ENCODE peak calls at places on chromosomes 16 and 17, in five cellular contexts. Z is endodermal cell; M is A549; F is CD8-positive, alpha-beta memory T cell; O is HFF-Myc. D is an unnamed sample.

GRCh38 chr16:83606486-83607030 is 201.2 kb upstream of the HSBP1 start:
- DNase-seq in Z (peak; percentile 66), M (peak; percentile 16), F (no peak), O (no peak), D (no peak)

GRCh38 chr17:1147664-1148063 is 32.1 kb downstream of the ABR start:
- DNase-seq in Z (peak; percentile 97), M (peak; percentile 88), F (no peak), O (no peak), D (peak; percentile 68)

GRCh38 chr16:72467157-72467759 is 295.3 kb upstream of the PMFBP1 start:
- DNase-seq in Z (peak; percentile 55), M (peak; percentile 57), F (no peak), O (peak; percentile 25), D (peak; percentile 81)

GRCh38 chr16:49964316-49964715 is 60.7 kb upstream of the CNEP1R1 start:
- DNase-seq in Z (no peak), M (no peak), F (no peak), O (no peak), D (no peak)

GRCh38 chr16:48158296-48158695 is 2.5 kb upstream of the ABCC12 start:
- DNase-seq in Z (no peak), M (peak; percentile 64), F (no peak), O (no peak), D (peak; percentile 62)

GRCh38 chr16:69112285-69113129 is 7.1 kb downstream of the HAS3 start:
- DNase-seq in Z (peak; percentile 94), M (peak; percentile 66), F (peak; percentile 54), O (no peak), D (peak; percentile 61)

GRCh38 chr17:37541880-37542675 is 52.4 kb downstream of the DUSP14 start:
- DNase-seq in Z (no peak), M (no peak), F (no peak), O (no peak), D (peak; percentile 83)

GRCh38 chr16:21036471-21036870 is 114.2 kb downstream of the DNAH3 start:
- DNase-seq in Z (no peak), M (no peak), F (no peak), O (no peak), D (no peak)

GRCh38 chr17:3848229-3848628 is 2.2 kb upstream of the NCBP3 start:
- DNase-seq in Z (no peak), M (no peak), F (no peak), O (no peak), D (no peak)

GRCh38 chr16:87309912-87310485 is 7.2 kb downstream of the C16orf95 start:
- DNase-seq in Z (peak; percentile 35), M (no peak), F (no peak), O (no peak), D (no peak)

GRCh38 chr16:20611975-20612471 is 35.9 kb upstream of the ACSM2B start:
- DNase-seq in Z (no peak), M (no peak), F (no peak), O (no peak), D (no peak)

GRCh38 chr17:34082404-34082803 is 172.7 kb upstream of the CCL2 start:
- DNase-seq in Z (no peak), M (no peak), F (no peak), O (no peak), D (no peak)

GRCh38 chr17:63550816-63551639 is 751 bp downstream of the DCAF7 start:
- DNase-seq in Z (peak; percentile 83), M (peak; percentile 38), F (no peak), O (no peak), D (peak; percentile 50)

GRCh38 chr17:80423536-80424225 is 8.7 kb downstream of the ENDOV start:
- DNase-seq in Z (no peak), M (no peak), F (no peak), O (no peak), D (no peak)

GRCh38 chr17:28478940-28479615 is 5.6 kb downstream of the SLC13A2 start:
- DNase-seq in Z (no peak), M (no peak), F (no peak), O (no peak), D (no peak)

GRCh38 chr16:4892356-4893102 is 44.4 kb downstream of the PPL start:
- DNase-seq in Z (no peak), M (no peak), F (no peak), O (no peak), D (peak; percentile 60)

GRCh38 chr17:72761431-72761830 is 331.1 kb downstream of the SLC39A11 start:
- DNase-seq in Z (no peak), M (no peak), F (no peak), O (no peak), D (no peak)

GRCh38 chr17:36550491-36551417 is 6.0 kb downstream of the GGNBP2 start:
- DNase-seq in Z (no peak), M (no peak), F (no peak), O (no peak), D (no peak)

GRCh38 chr16:89073346-89074221 is 20.1 kb upstream of the ACSF3 start:
- DNase-seq in Z (no peak), M (no peak), F (no peak), O (no peak), D (no peak)

GRCh38 chr17:79451167-79451566 is 159.7 kb downstream of the RBFOX3 start:
- DNase-seq in Z (no peak), M (no peak), F (no peak), O (no peak), D (no peak)

GRCh38 chr17:59627269-59627668 is 7.6 kb downstream of the CLTC start:
- DNase-seq in Z (no peak), M (no peak), F (no peak), O (no peak), D (no peak)

GRCh38 chr17:71237903-71238538 is 882.8 kb upstream of the SOX9 start:
- DNase-seq in Z (no peak), M (peak; percentile 37), F (no peak), O (peak; percentile 25), D (peak; percentile 73)

GRCh38 chr17:51890710-51891109 is 267.8 kb downstream of the CA10 start:
- DNase-seq in Z (no peak), M (no peak), F (no peak), O (no peak), D (no peak)

GRCh38 chr16:56679813-56680212 is 2.5 kb upstream of the MT1X start:
- DNase-seq in Z (no peak), M (no peak), F (no peak), O (no peak), D (no peak)

GRCh38 chr16:89200850-89201466 is 621 bp upstream of the SLC22A31 start:
- DNase-seq in Z (no peak), M (no peak), F (no peak), O (no peak), D (no peak)

GRCh38 chr17:67662712-67663111 is 55.0 kb upstream of the NOL11 start:
- DNase-seq in Z (no peak), M (no peak), F (no peak), O (no peak), D (no peak)

GRCh38 chr17:67666710-67667109 is 51.0 kb upstream of the NOL11 start:
- DNase-seq in Z (no peak), M (no peak), F (no peak), O (no peak), D (no peak)

GRCh38 chr17:67671492-67671891 is 46.2 kb upstream of the NOL11 start:
- DNase-seq in Z (no peak), M (no peak), F (no peak), O (no peak), D (peak; percentile 20)

GRCh38 chr17:67663445-67663844 is 54.3 kb upstream of the NOL11 start:
- DNase-seq in Z (no peak), M (peak; percentile 8), F (no peak), O (no peak), D (no peak)

GRCh38 chr17:67666028-67666427 is 51.7 kb upstream of the NOL11 start:
- DNase-seq in Z (no peak), M (no peak), F (no peak), O (no peak), D (no peak)
- H3K4me3 ChIP-seq in Z (no peak overlapping the region), M (no peak overlapping the region), F (no peak overlapping the region), O (no peak overlapping the region), D (no peak overlapping the region)

GRCh38 chr16:81523387-81524115 is 78.9 kb downstream of the CMIP start:
- DNase-seq in Z (no peak), M (peak; percentile 53), F (peak; percentile 66), O (no peak), D (peak; percentile 49)
- H3K4me3 ChIP-seq in Z (no peak overlapping the region), M (no peak overlapping the region), F (no peak overlapping the region), O (no peak overlapping the region), D (no peak overlapping the region)

DNA sequence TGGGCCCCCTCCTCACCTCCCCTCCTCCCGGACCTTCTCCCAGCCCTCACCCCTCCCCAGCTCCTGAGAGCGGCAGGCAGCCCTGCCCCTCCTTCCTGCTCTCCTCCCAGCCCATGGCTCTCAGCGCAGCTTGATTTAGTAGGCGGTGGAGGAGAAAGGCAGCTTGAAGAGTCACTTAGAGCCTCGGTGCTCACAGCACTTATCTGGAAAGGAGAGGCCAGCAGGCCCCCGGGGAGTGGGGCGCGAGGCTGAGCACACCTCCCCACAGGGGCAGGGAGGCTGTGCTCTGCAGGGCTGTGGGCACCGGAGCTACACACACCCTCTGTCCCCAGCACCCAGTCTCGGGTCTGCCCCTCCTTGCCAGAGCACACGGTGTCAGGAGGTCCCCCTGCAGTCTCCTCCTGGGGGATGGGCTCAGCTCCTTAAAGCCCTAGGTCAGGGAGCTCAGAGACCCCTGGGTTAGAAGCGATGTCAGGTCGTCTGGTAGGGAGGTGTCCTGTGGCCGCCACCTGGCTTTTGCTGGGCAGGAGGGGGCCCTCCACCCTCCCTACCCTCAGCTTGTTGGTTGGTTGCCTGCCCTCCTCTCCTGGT is 151.2 kb upstream of the GSE1 start:
- DNase-seq in Z (peak; percentile 93), M (no peak), F (no peak), O (no peak), D (peak; percentile 63)
- H3K4me3 ChIP-seq in Z (peak overlapping the region; percentile 78), M (peak overlapping the region; percentile 37), F (peak overlapping the region; percentile 67), O (no peak overlapping the region), D (peak overlapping the region; percentile 30)

DNA sequence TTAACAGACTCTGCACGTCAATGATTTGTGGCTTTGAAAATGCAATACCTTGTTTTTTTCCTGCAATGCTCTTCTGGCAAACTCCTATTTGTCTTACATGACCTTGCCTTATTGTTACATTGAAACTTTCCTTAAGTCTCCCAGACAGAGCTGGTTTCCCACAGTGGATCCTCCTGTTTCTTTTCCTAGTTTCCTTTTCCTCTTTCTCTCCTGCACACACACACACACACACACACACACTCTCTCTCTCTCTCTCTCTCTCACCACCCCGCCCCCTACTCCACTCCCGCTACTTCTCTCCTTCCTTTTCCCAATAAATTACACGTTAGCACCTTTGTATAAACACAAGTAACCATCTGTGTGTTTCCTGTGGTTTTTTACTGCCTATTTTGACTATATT is 2.3 kb downstream of the ORC6 start:
- DNase-seq in Z (no peak), M (no peak), F (no peak), O (no peak), D (peak; percentile 67)
- H3K4me3 ChIP-seq in Z (peak overlapping the region; percentile 99), M (peak overlapping the region; percentile 58), F (no peak overlapping the region), O (peak overlapping the region; percentile 74), D (peak overlapping the region; percentile 7)

GRCh38 chr17:10738516-10739258 is 8.9 kb upstream of the TMEM220 start:
- DNase-seq in Z (peak; percentile 32), M (no peak), F (no peak), O (no peak), D (no peak)
- H3K4me3 ChIP-seq in Z (no peak overlapping the region), M (no peak overlapping the region), F (no peak overlapping the region), O (no peak overlapping the region), D (no peak overlapping the region)

D was measured in choroid plexus epithelial cell.